ENCODE peak calls at places on chromosome 5, in five cellular contexts. M is HEK293T, G is HepG2, Y is H1, D is GM12878. W is an unnamed sample.

GRCh38 chr5:58231041-58231440 is 228.8 kb downstream of the PLK2 start:
- DNase-seq in M (no peak), G (no peak), Y (no peak), D (no peak), W (no peak)

GRCh38 chr5:15073453-15073852 is 201.9 kb upstream of the ANKH start:
- DNase-seq in M (no peak), G (no peak), Y (no peak), D (no peak), W (no peak)

GRCh38 chr5:84816746-84817547 is 432.3 kb upstream of the EDIL3 start:
- DNase-seq in M (peak), G (no peak), Y (no peak), D (no peak), W (no peak)

GRCh38 chr5:77280036-77280435 is 69.6 kb downstream of the PDE8B start:
- DNase-seq in M (no peak), G (no peak), Y (no peak), D (no peak), W (no peak)

GRCh38 chr5:115840825-115841224 is 540 bp downstream of the ATG12 start:
- DNase-seq in M (no peak), G (no peak), Y (no peak), D (no peak), W (no peak)

GRCh38 chr5:107149243-107149642 is 521.5 kb downstream of the EFNA5 start:
- DNase-seq in M (no peak), G (no peak), Y (no peak), D (peak), W (no peak)

GRCh38 chr5:142388696-142389095 is 63.9 kb upstream of the SPRY4 start:
- DNase-seq in M (no peak), G (peak), Y (no peak), D (no peak), W (no peak)

GRCh38 chr5:54115768-54116403 is 194.5 kb downstream of the ARL15 start:
- DNase-seq in M (no peak), G (no peak), Y (no peak), D (no peak), W (no peak)

GRCh38 chr5:35151151-35151920 is 79.0 kb downstream of the PRLR start:
- DNase-seq in M (no peak), G (no peak), Y (no peak), D (no peak), W (peak)

GRCh38 chr5:140043508-140043872 is 391 bp upstream of the NRG2 start:
- DNase-seq in M (peak), G (no peak), Y (peak), D (no peak), W (no peak)

GRCh38 chr5:17075196-17075595 is 139.1 kb upstream of the MYO10 start:
- DNase-seq in M (no peak), G (no peak), Y (no peak), D (no peak), W (no peak)

GRCh38 chr5:63408984-63409383 is 553.3 kb downstream of the HTR1A start:
- DNase-seq in M (no peak), G (no peak), Y (no peak), D (no peak), W (no peak)

GRCh38 chr5:124764992-124765611 is 18.7 kb upstream of the ZNF608 start:
- DNase-seq in M (no peak), G (peak), Y (no peak), D (no peak), W (no peak)

GRCh38 chr5:33850100-33850594 is 41.6 kb downstream of the ADAMTS12 start:
- DNase-seq in M (no peak), G (peak), Y (no peak), D (peak), W (peak)

GRCh38 chr5:141677415-141677814 is 4.6 kb downstream of the ARAP3 start:
- DNase-seq in M (peak), G (peak), Y (no peak), D (no peak), W (no peak)

GRCh38 chr5:73540192-73540591 is 25.2 kb downstream of the ANKRA2 start:
- DNase-seq in M (no peak), G (peak), Y (no peak), D (no peak), W (no peak)

GRCh38 chr5:133225671-133226152 is 173.9 kb downstream of the HSPA4 start:
- DNase-seq in M (no peak), G (no peak), Y (no peak), D (no peak), W (no peak)

GRCh38 chr5:479566-480319 is 36.8 kb downstream of the EXOC3 start:
- DNase-seq in M (no peak), G (no peak), Y (no peak), D (no peak), W (no peak)

GRCh38 chr5:142720561-142721275 is 34.8 kb upstream of the FGF1 start:
- DNase-seq in M (no peak), G (peak), Y (no peak), D (no peak), W (no peak)

GRCh38 chr5:40572947-40573346 is 106.8 kb upstream of the PTGER4 start:
- DNase-seq in M (no peak), G (no peak), Y (no peak), D (no peak), W (no peak)

GRCh38 chr5:54718647-54719046 is 201.1 kb downstream of the SNX18 start:
- DNase-seq in M (no peak), G (no peak), Y (no peak), D (no peak), W (no peak)

GRCh38 chr5:145619806-145620205 is 215.3 kb downstream of the PRELID2 start:
- DNase-seq in M (no peak), G (no peak), Y (no peak), D (no peak), W (no peak)

GRCh38 chr5:124546643-124547042 is 199.8 kb downstream of the ZNF608 start:
- DNase-seq in M (no peak), G (no peak), Y (no peak), D (no peak), W (no peak)

GRCh38 chr5:174272671-174273070 is 227.2 kb downstream of the NSG2 start:
- DNase-seq in M (no peak), G (no peak), Y (no peak), D (no peak), W (no peak)

GRCh38 chr5:73189816-73190451 is 16.9 kb downstream of the TMEM174 start:
- DNase-seq in M (no peak), G (no peak), Y (no peak), D (no peak), W (no peak)

GRCh38 chr5:140174472-140175366 is at the start of gene CYSTM1:
- DNase-seq in M (peak), G (peak), Y (peak), D (peak), W (peak)

DNA sequence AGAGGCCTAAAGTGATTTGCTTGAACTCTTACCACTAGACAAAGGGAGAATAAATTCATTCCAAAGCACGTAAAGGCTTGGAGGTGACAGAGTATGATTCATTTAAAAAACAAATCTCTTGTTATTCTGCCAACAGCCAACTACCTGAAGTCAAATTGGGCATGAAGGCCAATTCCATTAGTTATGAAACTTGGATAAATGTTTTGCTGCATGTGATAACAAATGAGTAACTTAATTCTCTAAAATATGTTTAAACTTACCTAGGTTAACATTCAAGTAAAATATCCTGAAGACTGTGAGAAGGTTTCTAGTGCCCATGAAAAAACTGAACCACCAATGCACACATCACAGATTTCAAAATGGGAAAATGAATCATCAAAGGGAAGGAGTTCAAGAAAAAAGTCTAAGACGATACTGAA is 120.1 kb upstream of the TSLP start:
- DNase-seq in M (no peak), G (no peak), Y (no peak), D (no peak), W (no peak)
- TF ChIP-seq SUZ12 in M (no peak), G (no peak), Y (no peak), D (no peak), W (no peak)

GRCh38 chr5:165559645-165560044 is 2054.2 kb downstream of the MAT2B start:
- DNase-seq in M (no peak), G (no peak), Y (no peak), D (no peak), W (no peak)
- TF ChIP-seq SUZ12 in M (no peak), G (no peak), Y (no peak), D (no peak), W (no peak)

GRCh38 chr5:126998201-126998631 is 32.1 kb downstream of the MARCHF3 start:
- DNase-seq in M (no peak), G (no peak), Y (no peak), D (peak), W (no peak)
- TF ChIP-seq SUZ12 in M (no peak), G (no peak), Y (no peak), D (no peak), W (no peak)

GRCh38 chr5:56499877-56500276 is 266.7 kb upstream of the ANKRD55 start:
- DNase-seq in M (no peak), G (no peak), Y (no peak), D (no peak), W (no peak)

GRCh38 chr5:56496581-56497063 is 263.5 kb upstream of the ANKRD55 start:
- DNase-seq in M (no peak), G (no peak), Y (no peak), D (no peak), W (no peak)

GRCh38 chr5:56494300-56494704 is 261.2 kb upstream of the ANKRD55 start:
- DNase-seq in M (no peak), G (no peak), Y (no peak), D (no peak), W (no peak)

GRCh38 chr5:56501949-56502557 is 268.9 kb upstream of the ANKRD55 start:
- DNase-seq in M (no peak), G (no peak), Y (no peak), D (no peak), W (no peak)

GRCh38 chr5:56498759-56499395 is 265.7 kb upstream of the ANKRD55 start:
- DNase-seq in M (no peak), G (no peak), Y (no peak), D (no peak), W (no peak)
- TF ChIP-seq SUZ12 in M (no peak), G (no peak), Y (no peak), D (no peak), W (no peak)

GRCh38 chr5:134595458-134595838 is 37.2 kb downstream of the SAR1B start:
- DNase-seq in M (no peak), G (no peak), Y (no peak), D (no peak), W (no peak)

GRCh38 chr5:134594797-134595457 is 37.7 kb downstream of the SAR1B start:
- DNase-seq in M (no peak), G (no peak), Y (no peak), D (peak), W (no peak)

GRCh38 chr5:134594336-134594735 is 38.3 kb downstream of the SAR1B start:
- DNase-seq in M (no peak), G (peak), Y (no peak), D (no peak), W (no peak)

GRCh38 chr5:134590992-134591659 is 41.5 kb downstream of the SAR1B start:
- DNase-seq in M (no peak), G (peak), Y (no peak), D (no peak), W (no peak)

GRCh38 chr5:134592141-134592746 is 40.4 kb downstream of the SAR1B start:
- DNase-seq in M (no peak), G (no peak), Y (peak), D (no peak), W (peak)
- TF ChIP-seq SUZ12 in M (no peak), G (no peak), Y (no peak), D (no peak), W (no peak)

DNA sequence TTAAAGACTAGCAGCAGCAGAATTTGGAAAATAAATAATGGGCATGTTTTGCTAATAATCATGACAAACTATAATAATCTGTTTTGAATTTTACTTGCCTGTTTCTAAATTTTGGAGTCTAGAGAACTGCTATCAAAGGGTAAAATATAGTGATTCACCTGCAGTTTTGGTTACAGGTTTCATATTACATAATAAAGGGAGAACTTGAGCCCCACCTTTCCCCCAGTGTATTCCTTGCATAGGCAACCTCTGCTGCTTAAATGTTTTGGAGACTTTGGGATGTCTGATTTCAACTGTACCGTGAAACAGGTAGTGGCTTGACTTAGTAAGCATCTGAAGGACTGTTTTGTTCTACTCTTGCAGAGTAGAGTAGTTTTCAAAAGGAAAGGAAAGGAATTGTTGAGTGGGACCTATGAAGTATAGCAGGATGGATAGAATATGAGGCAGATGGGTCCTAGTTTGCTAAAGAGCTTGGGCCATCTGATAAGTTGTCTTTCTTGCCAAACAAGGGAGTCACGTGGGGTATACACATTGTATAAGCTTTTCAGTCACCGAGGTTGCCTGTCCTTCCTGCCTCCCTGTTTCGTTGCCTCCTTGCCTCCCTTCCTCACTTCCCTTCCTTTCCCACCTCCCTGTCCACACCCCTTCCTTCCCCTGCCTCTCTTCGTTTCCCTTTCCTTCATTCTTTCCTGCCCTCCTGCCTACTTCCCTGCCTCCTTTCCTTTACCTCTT is 19.2 kb downstream of the CREBRF start:
- DNase-seq in M (no peak), G (no peak), Y (no peak), D (no peak), W (no peak)
- TF ChIP-seq SUZ12 in M (no peak), G (no peak), Y (no peak), D (no peak), W (no peak)